ENCODE peak calls at places on chromosome 7, in ten cellular contexts. Z, S, J, Y, G, R, D, A, O and U are unnamed samples.

GRCh38 chr7:70405241-70405640 is 726.7 kb upstream of the GALNT17 start:
- DNase-seq in G (no peak), A (no peak), S (no peak), Z (no peak), D (no peak), J (no peak), O (no peak), R (no peak), Y (no peak), U (no peak)

GRCh38 chr7:140676303-140676702 is 3.6 kb downstream of the ADCK2 start:
- DNase-seq in D (no peak), A (no peak), Y (peak), S (no peak), Z (no peak), R (no peak), G (no peak), O (no peak), J (no peak), U (no peak)

GRCh38 chr7:11212816-11213215 is 239.1 kb downstream of the PHF14 start:
- DNase-seq in D (peak), A (no peak), O (no peak), Y (no peak), S (no peak), J (no peak), R (no peak), G (no peak), Z (no peak), U (no peak)

GRCh38 chr7:106767498-106768323 is 97.4 kb upstream of the PIK3CG start:
- DNase-seq in R (no peak), G (no peak), O (no peak), D (peak), S (no peak), J (no peak), Y (peak), Z (no peak), A (no peak), U (no peak)

GRCh38 chr7:156898938-156899337 is 6.0 kb upstream of the LMBR1 start:
- DNase-seq in D (no peak), J (no peak), Z (no peak), R (no peak), G (no peak), A (no peak), Y (no peak), O (no peak), S (no peak), U (no peak)

GRCh38 chr7:151088856-151089699 is 2.8 kb downstream of the AGAP3 start:
- DNase-seq in A (no peak), Y (no peak), G (no peak), J (no peak), R (no peak), O (no peak), Z (no peak), S (peak), D (peak), U (peak)

GRCh38 chr7:112930787-112931186 is 140.6 kb upstream of the TMEM168 start:
- DNase-seq in J (no peak), O (no peak), A (peak), D (peak), R (no peak), G (no peak), Z (no peak), Y (no peak), S (no peak), U (no peak)

GRCh38 chr7:35430547-35431153 is 176.8 kb upstream of the TBX20 start:
- DNase-seq in S (no peak), D (no peak), J (no peak), G (no peak), A (peak), R (peak), Z (no peak), O (peak), Y (peak), U (no peak)

GRCh38 chr7:28551311-28551710 is 139.0 kb downstream of the CREB5 start:
- DNase-seq in Z (no peak), O (no peak), R (no peak), J (no peak), S (no peak), Y (no peak), A (no peak), D (no peak), G (no peak), U (no peak)

GRCh38 chr7:104963991-104964385 is 50.0 kb upstream of the KMT2E start:
- DNase-seq in R (no peak), S (no peak), G (no peak), O (peak), A (no peak), D (no peak), Z (no peak), J (no peak), Y (peak), U (no peak)

GRCh38 chr7:17521437-17521836 is 223.0 kb downstream of the AHR start:
- DNase-seq in S (no peak), G (no peak), D (peak), O (peak), J (no peak), Z (no peak), A (no peak), R (no peak), Y (no peak), U (no peak)

GRCh38 chr7:2651336-2651735 is 19.6 kb downstream of the TTYH3 start:
- DNase-seq in O (no peak), S (no peak), Z (no peak), R (peak), J (no peak), Y (peak), G (no peak), A (no peak), D (no peak), U (no peak)

GRCh38 chr7:123054357-123055133 is 59.0 kb upstream of the TAS2R16 start:
- DNase-seq in G (no peak), O (peak), S (peak), Z (no peak), J (no peak), A (no peak), D (no peak), Y (no peak), R (no peak), U (no peak)

GRCh38 chr7:151699147-151699546 is 177.8 kb downstream of the PRKAG2 start:
- DNase-seq in S (no peak), D (peak), G (no peak), R (peak), Y (no peak), A (no peak), Z (no peak), J (no peak), O (peak), U (peak)

GRCh38 chr7:86939197-86939814 is 120.1 kb downstream of the ELAPOR2 start:
- DNase-seq in D (peak), Z (no peak), J (no peak), G (peak), Y (peak), R (peak), A (no peak), O (peak), S (peak), U (peak)

GRCh38 chr7:125516194-125516593 is 586.6 kb upstream of the POT1 start:
- DNase-seq in A (no peak), D (no peak), S (no peak), J (no peak), Z (no peak), G (peak), R (no peak), O (no peak), Y (no peak), U (no peak)

GRCh38 chr7:119271147-119271779 is 1001.7 kb upstream of the KCND2 start:
- DNase-seq in S (no peak), Z (no peak), A (no peak), R (no peak), Y (no peak), D (no peak), O (no peak), J (no peak), G (no peak), U (no peak)

GRCh38 chr7:29989257-29989995 is at the start of gene SCRN1:
- DNase-seq in A (peak), D (no peak), J (no peak), O (peak), R (peak), Z (peak), Y (peak), G (no peak), S (peak), U (peak)

GRCh38 chr7:32941181-32941995 is 15.9 kb upstream of the FKBP9 start:
- DNase-seq in J (no peak), Z (no peak), O (no peak), Y (no peak), S (no peak), G (peak), A (no peak), R (no peak), D (no peak), U (no peak)

GRCh38 chr7:293681-294439 is 3.9 kb downstream of the FOXL3 start:
- DNase-seq in Y (no peak), A (no peak), J (no peak), Z (no peak), R (no peak), G (no peak), D (no peak), S (no peak), O (no peak), U (no peak)

GRCh38 chr7:13724631-13725566 is 264.6 kb downstream of the ETV1 start:
- DNase-seq in Y (no peak), Z (no peak), G (peak), S (no peak), O (no peak), D (no peak), R (no peak), A (no peak), J (no peak), U (no peak)

GRCh38 chr7:19964198-19964597 is 190.8 kb upstream of the TMEM196 start:
- DNase-seq in J (no peak), Y (no peak), G (no peak), R (no peak), S (no peak), Z (no peak), D (no peak), O (peak), A (no peak), U (no peak)

GRCh38 chr7:1025747-1026581 is 18.4 kb upstream of the GPR146 start:
- DNase-seq in Z (no peak), G (peak), J (no peak), A (no peak), R (no peak), S (no peak), D (no peak), O (no peak), Y (peak), U (no peak)

GRCh38 chr7:152054377-152055230 is 29.1 kb downstream of the GALNT11 start:
- DNase-seq in Z (no peak), A (no peak), O (peak), R (no peak), S (no peak), G (no peak), Y (no peak), D (peak), J (no peak), U (peak)

GRCh38 chr7:82235710-82236109 is 207.9 kb downstream of the CACNA2D1 start:
- DNase-seq in J (no peak), S (no peak), Z (no peak), R (no peak), A (no peak), D (peak), G (no peak), Y (no peak), O (peak), U (no peak)

GRCh38 chr7:45241339-45242109 is 83.9 kb downstream of the RAMP3 start:
- DNase-seq in G (no peak), S (no peak), R (no peak), Y (no peak), J (no peak), D (no peak), A (no peak), Z (no peak), O (no peak), U (no peak)

GRCh38 chr7:97018775-97019535 is 5.7 kb downstream of the DLX5 start:
- DNase-seq in J (no peak), D (no peak), A (no peak), Z (no peak), Y (no peak), G (no peak), R (no peak), S (no peak), O (no peak), U (no peak)

GRCh38 chr7:131502810-131503545 is 53.5 kb downstream of the PODXL start:
- DNase-seq in G (no peak), D (peak), A (no peak), J (no peak), S (no peak), Z (no peak), R (no peak), O (peak), Y (no peak), U (peak)

GRCh38 chr7:34675749-34676374 is 17.8 kb downstream of the NPSR1 start:
- DNase-seq in A (peak), G (no peak), R (peak), O (peak), S (peak), D (no peak), J (no peak), Y (peak), Z (no peak), U (no peak)

GRCh38 chr7:816751-817671 is 15.3 kb upstream of the SUN1 start:
- DNase-seq in Y (peak), Z (peak), R (peak), G (peak), S (no peak), J (no peak), A (no peak), D (no peak), O (no peak), U (no peak)

GRCh38 chr7:120743128-120743527 is 114.8 kb downstream of the TSPAN12 start:
- DNase-seq in D (no peak), Z (no peak), G (peak), S (no peak), J (no peak), A (no peak), Y (no peak), R (no peak), O (no peak), U (no peak)

GRCh38 chr7:116802784-116803183 is 59.6 kb upstream of the CAPZA2 start:
- DNase-seq in J (no peak), A (no peak), G (peak), O (peak), S (peak), Y (peak), R (peak), Z (no peak), D (peak), U (no peak)

GRCh38 chr7:5276611-5277010 is 6.1 kb upstream of the SLC29A4 start:
- DNase-seq in G (no peak), R (no peak), A (no peak), S (no peak), J (no peak), D (no peak), Z (no peak), O (no peak), Y (no peak), U (no peak)

GRCh38 chr7:111765936-111766643 is 203.8 kb upstream of the IMMP2L start:
- DNase-seq in S (no peak), G (no peak), D (no peak), O (no peak), R (no peak), Y (no peak), J (no peak), A (no peak), Z (no peak), U (no peak)

GRCh38 chr7:28986723-28987122 is 28.6 kb upstream of the TRIL start:
- DNase-seq in G (no peak), S (no peak), D (peak), A (peak), Z (no peak), J (no peak), R (no peak), O (no peak), Y (no peak), U (peak)

GRCh38 chr7:2510909-2511768 is 8.4 kb upstream of the LFNG start:
- DNase-seq in R (no peak), A (peak), Z (peak), G (peak), O (no peak), Y (peak), D (no peak), S (peak), J (no peak), U (no peak)

GRCh38 chr7:27123477-27124053 is 7.0 kb downstream of the HOXA4 start:
- DNase-seq in A (no peak), S (no peak), Z (no peak), G (no peak), Y (no peak), R (no peak), O (no peak), J (no peak), D (no peak), U (no peak)

GRCh38 chr7:92833024-92833765 is 3.2 kb downstream of the CDK6 start:
- DNase-seq in Y (peak), J (peak), G (peak), D (peak), A (peak), O (peak), R (peak), Z (peak), S (peak), U (peak)

GRCh38 chr7:55073051-55073511 is 54.3 kb downstream of the EGFR start:
- DNase-seq in D (peak), A (no peak), G (no peak), Y (peak), S (no peak), O (peak), Z (no peak), J (no peak), R (no peak), U (no peak)